ENCODE peak calls at places on chromosomes 7 and 10, in four cellular contexts. C is K562, S is colonic mucosa, U is HCT116. V is an unnamed sample. For H3K4me1, the result is how much of the 10 kb centered on the place peaks cover.

GRCh38 chr10:33497338-33497737 is 162.9 kb upstream of the NRP1 start:
- DNase-seq in U (no peak), S (no peak), C (no peak), V (no peak)

GRCh38 chr7:80618105-80618504 is 20.3 kb upstream of the CD36 start:
- DNase-seq in C (no peak), S (no peak), U (no peak), V (no peak)

GRCh38 chr7:16357474-16357873 is 63.9 kb downstream of the CRPPA start:
- DNase-seq in C (no peak), S (no peak), U (no peak), V (no peak)

GRCh38 chr10:17115683-17116082 is 13.9 kb downstream of the CUBN start:
- DNase-seq in C (peak), U (peak), S (no peak), V (no peak)

GRCh38 chr7:50953303-50953702 is 170.6 kb upstream of the GRB10 start:
- DNase-seq in S (no peak), C (no peak), U (no peak), V (no peak)

GRCh38 chr10:91214906-91215305 is 5.6 kb upstream of the PCGF5 start:
- DNase-seq in S (no peak), U (no peak), C (no peak), V (no peak)

GRCh38 chr7:134165266-134165665 is 38.1 kb downstream of the LRGUK start:
- DNase-seq in S (no peak), U (no peak), C (no peak), V (no peak)

GRCh38 chr7:84477786-84478405 is 283.3 kb upstream of the SEMA3A start:
- DNase-seq in S (no peak), U (no peak), C (no peak), V (peak)

GRCh38 chr7:127904706-127905056 is 126.6 kb downstream of the LRRC4 start:
- DNase-seq in C (no peak), S (no peak), U (no peak), V (no peak)

GRCh38 chr10:51867956-51868355 is 168.6 kb upstream of the CSTF2T start:
- DNase-seq in U (no peak), S (no peak), C (no peak), V (no peak)

GRCh38 chr7:80060218-80060806 is 74.3 kb upstream of the GNAI1 start:
- DNase-seq in C (peak), S (no peak), U (peak), V (no peak)

GRCh38 chr10:129852829-129853228 is 111.2 kb downstream of the EBF3 start:
- DNase-seq in U (no peak), C (no peak), S (no peak), V (no peak)

GRCh38 chr7:36474283-36475010 is 84.8 kb downstream of the ANLN start:
- DNase-seq in S (no peak), U (no peak), C (peak), V (no peak)

GRCh38 chr7:41107330-41107937 is 595.5 kb downstream of the INHBA start:
- DNase-seq in S (no peak), U (peak), C (no peak), V (no peak)

GRCh38 chr7:41104621-41105020 is 598.3 kb downstream of the INHBA start:
- DNase-seq in C (no peak), S (no peak), U (no peak), V (no peak)

GRCh38 chr7:41110186-41110585 is 592.7 kb downstream of the INHBA start:
- DNase-seq in U (no peak), S (no peak), C (no peak), V (no peak)

GRCh38 chr7:41108821-41109220 is 594.1 kb downstream of the INHBA start:
- DNase-seq in C (no peak), U (no peak), S (no peak), V (no peak)

DNA sequence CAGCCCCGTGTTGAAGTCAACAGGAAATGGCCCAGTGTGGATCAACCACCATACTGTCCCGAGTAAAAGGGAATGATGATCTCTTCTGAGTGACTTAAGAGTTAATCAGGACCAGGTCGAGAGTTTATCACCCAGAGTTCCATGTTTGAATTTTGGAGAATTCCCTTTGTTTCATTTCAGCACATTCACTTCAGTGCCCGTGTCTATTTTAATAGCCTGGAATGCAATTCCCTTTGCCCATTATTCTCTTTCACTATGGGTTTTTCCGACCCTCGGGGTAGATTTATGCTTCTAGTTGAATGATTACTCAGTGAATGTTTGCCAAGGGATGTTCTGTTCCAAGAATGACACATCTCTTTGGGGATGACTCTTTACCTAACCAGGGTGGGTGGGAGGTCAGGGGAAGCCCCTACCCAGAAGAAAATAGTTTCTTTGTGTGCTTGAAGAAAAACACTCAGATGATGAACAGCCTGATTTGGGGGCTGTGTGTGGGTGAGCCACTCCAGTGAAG is 594.9 kb downstream of the INHBA start:
- DNase-seq in S (no peak), C (no peak), U (no peak), V (no peak)
- H3K9ac ChIP-seq in S (no peak), C (no peak), U (no peak), V (no peak)

GRCh38 chr10:96275685-96276418 is 4.5 kb upstream of the BLNK start:
- DNase-seq in C (no peak), U (no peak), S (peak), V (no peak)
- H3K4me1 ChIP-seq in C (under half), U (under half), S (under half), V (under half)

GRCh38 chr10:123140164-123140982 is 4.6 kb downstream of the HMX3 start:
- DNase-seq in U (no peak), C (no peak), S (no peak), V (no peak)
- TF ChIP-seq CTCF in U (no peak), C (no peak), S (no peak), V (peak)

DNA sequence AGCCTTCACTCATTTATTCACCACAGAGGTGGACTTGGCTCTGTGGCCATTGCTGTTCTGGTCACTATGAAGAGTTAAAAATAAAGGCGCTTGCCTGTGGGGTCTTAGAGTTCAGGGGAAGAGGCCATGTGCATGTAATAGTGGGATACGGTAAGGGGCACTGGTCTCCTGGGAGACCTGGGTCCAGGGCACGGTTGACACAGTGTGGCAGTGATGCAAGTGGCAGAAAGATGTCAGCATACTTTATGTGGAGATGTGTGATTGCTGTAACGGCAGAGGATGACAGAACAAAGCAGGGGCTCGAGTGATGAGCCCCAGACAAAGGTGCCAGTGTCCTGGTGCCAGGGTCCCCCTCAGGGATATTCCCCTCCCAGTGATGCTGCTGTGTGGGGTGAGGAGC is 8.6 kb downstream of the ZSCAN25 start:
- DNase-seq in U (no peak), S (no peak), C (no peak), V (no peak)
- H3K9ac ChIP-seq in U (no peak), S (no peak), C (no peak), V (no peak)

GRCh38 chr10:102678842-102679289 is 34.6 kb downstream of the TRIM8 start:
- DNase-seq in C (peak), S (peak), U (no peak), V (peak)

GRCh38 chr10:102675887-102676616 is 31.8 kb downstream of the TRIM8 start:
- DNase-seq in S (no peak), U (no peak), C (peak), V (no peak)

GRCh38 chr10:102676916-102677315 is 32.6 kb downstream of the TRIM8 start:
- DNase-seq in U (no peak), C (no peak), S (no peak), V (no peak)

GRCh38 chr10:102675151-102675886 is 31.0 kb downstream of the TRIM8 start:
- DNase-seq in U (no peak), C (no peak), S (no peak), V (no peak)

GRCh38 chr10:102677736-102678354 is 33.6 kb downstream of the TRIM8 start:
- DNase-seq in S (no peak), U (no peak), C (no peak), V (peak)
- H3K4me1 ChIP-seq in S (under half), U (under half), C (under half), V (under half)

GRCh38 chr10:3976718-3977117 is 191.7 kb upstream of the KLF6 start:
- DNase-seq in C (no peak), S (no peak), U (no peak), V (no peak)

GRCh38 chr10:3980139-3980538 is 195.1 kb upstream of the KLF6 start:
- DNase-seq in S (peak), U (no peak), C (no peak), V (no peak)

GRCh38 chr10:3978762-3979161 is 193.8 kb upstream of the KLF6 start:
- DNase-seq in S (peak), U (no peak), C (no peak), V (no peak)

GRCh38 chr10:3977761-3978160 is 192.8 kb upstream of the KLF6 start:
- DNase-seq in C (no peak), U (no peak), S (no peak), V (no peak)

DNA sequence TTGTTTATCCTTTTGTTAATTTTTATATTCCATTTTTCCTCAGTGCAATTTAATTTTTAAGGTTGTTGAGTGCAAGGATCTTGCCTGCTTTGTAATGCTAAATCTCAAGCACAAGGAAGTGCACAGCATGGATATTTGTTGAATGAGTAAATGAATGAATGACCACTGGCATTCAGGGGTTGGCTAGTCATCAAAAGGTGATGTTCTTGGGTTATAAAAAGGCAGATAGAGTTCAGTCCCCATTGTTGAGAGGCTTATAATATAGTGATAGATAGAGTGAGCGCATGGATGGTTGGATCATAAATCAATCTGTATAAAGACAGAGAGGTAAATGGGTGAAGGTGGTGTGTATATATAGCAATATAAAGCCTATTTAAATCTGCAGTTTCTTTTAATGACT is 193.2 kb upstream of the KLF6 start:
- DNase-seq in U (peak), C (no peak), S (no peak), V (no peak)
- TF ChIP-seq CTCF in U (no peak), C (no peak), S (no peak), V (no peak)

GRCh38 chr7:69756235-69756634 is 158.0 kb downstream of the AUTS2 start:
- DNase-seq in U (no peak), C (no peak), S (no peak), V (no peak)

GRCh38 chr7:69751026-69751425 is 152.8 kb downstream of the AUTS2 start:
- DNase-seq in S (no peak), U (no peak), C (no peak), V (no peak)

GRCh38 chr7:69754476-69754875 is 156.2 kb downstream of the AUTS2 start:
- DNase-seq in C (no peak), S (no peak), U (no peak), V (no peak)

GRCh38 chr7:69757528-69757927 is 159.3 kb downstream of the AUTS2 start:
- DNase-seq in C (no peak), U (no peak), S (no peak), V (no peak)

DNA sequence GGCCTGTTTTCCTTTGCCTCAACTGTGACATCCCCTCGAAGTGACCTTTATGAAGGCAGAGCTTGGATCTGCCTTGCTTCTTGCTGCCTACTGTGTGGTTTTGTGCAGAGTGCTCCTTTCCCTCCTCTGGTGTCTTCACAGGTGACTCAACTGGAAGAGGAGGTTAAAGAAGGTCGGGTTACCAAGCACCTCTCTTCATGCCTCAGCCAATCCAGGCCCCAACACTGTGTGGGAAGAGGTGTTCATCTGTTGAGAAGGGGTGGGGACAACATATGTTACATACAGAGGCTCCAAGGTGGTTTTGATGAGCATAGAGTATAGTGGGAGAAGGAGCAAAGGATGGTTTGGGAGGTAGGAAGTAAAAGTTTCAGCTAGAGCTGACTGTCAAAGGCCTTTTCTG is 155.7 kb downstream of the AUTS2 start:
- DNase-seq in C (no peak), U (no peak), S (no peak), V (no peak)
- H3K9ac ChIP-seq in C (no peak), U (no peak), S (no peak), V (no peak)

DNA sequence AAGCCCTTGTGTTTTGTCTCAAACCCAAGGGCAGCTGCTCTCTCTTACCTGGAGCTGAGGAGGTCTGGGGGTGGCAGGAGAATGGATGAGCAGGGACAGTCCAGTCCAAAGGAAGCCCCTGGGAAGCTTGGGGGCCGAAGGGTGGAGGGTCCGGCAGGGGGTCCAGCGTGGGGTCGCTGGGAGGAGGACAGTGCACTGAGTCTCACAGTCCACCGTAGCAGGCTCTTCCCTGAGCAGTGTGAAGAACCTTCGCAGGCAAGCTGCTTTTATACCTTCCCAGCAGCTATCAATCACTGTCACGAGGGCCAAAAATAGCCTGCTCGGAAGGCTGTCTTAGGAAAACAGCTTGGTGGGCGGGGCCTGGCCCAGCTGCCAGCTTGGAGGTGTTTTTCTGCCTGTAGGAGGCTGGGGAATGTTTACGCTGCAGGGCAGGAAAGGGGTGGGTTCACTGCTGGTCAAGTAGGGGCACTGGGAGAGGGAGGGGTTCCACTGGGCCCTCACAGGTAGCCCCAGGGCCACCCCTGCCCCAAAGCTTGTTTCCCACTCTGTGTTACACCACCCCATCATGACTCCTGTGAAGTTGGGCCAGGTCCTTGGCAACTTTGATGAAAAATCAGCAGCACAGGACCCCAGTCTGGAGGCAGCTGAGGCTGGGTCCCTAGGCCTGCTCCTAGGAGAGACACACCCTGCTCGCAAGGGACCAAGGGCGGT is at the start of gene DEPP1:
- DNase-seq in U (peak), S (peak), C (peak), V (peak)
- H3K4me1 ChIP-seq in U (half or more), S (under half), C (half or more), V (under half)